ENCODE peak calls at places on chromosomes 6 and 20, in nine cellular contexts. Y is H7, B is neural progenitor cell, C is GM13977, X is foreskin fibroblast, R is NCI-H1436, N is HEK293T, I is germinal center, H is AG04450. V is an unnamed sample.

GRCh38 chr20:23005761-23006160 is 29.4 kb upstream of the SSTR4 start:
- DNase-seq in H (no peak), B (no peak), I (no peak), N (no peak), C (no peak), R (no peak), X (no peak), Y (no peak), V (no peak)

GRCh38 chr20:62977613-62978558 is 25.4 kb downstream of the SLC17A9 start:
- DNase-seq in C (peak), X (no peak), B (no peak), R (peak), N (no peak), I (peak), Y (no peak), H (no peak), V (no peak)

GRCh38 chr6:41171908-41172307 is 9.0 kb upstream of the TREM2 start:
- DNase-seq in H (no peak), I (no peak), B (no peak), X (no peak), Y (peak), R (no peak), N (no peak), C (no peak), V (no peak)

GRCh38 chr6:41021832-41022231 is 17.2 kb downstream of the UNC5CL start:
- DNase-seq in B (peak), R (no peak), I (no peak), X (peak), H (no peak), Y (peak), N (peak), C (no peak), V (peak)

GRCh38 chr6:162385980-162386379 is 341.6 kb downstream of the PRKN start:
- DNase-seq in C (no peak), X (peak), N (no peak), B (no peak), R (no peak), H (no peak), I (no peak), Y (no peak), V (no peak)

GRCh38 chr20:8860011-8860495 is 208.8 kb upstream of the PLCB4 start:
- DNase-seq in X (peak), I (no peak), H (peak), B (no peak), N (no peak), R (no peak), C (no peak), Y (no peak), V (peak)

GRCh38 chr6:24719125-24719931 is at the start of gene C6orf62:
- DNase-seq in Y (peak), B (peak), R (peak), H (no peak), X (no peak), N (peak), I (peak), C (peak), V (no peak)

GRCh38 chr6:106097368-106098231 is 11.5 kb downstream of the PRDM1 start:
- DNase-seq in H (no peak), N (no peak), R (no peak), I (peak), X (peak), B (no peak), C (peak), Y (no peak), V (no peak)

GRCh38 chr20:51434556-51435256 is 107.8 kb downstream of the NFATC2 start:
- DNase-seq in H (peak), C (no peak), N (no peak), I (no peak), R (no peak), B (no peak), X (peak), Y (no peak), V (peak)

GRCh38 chr20:41072099-41072798 is 43.6 kb downstream of the TOP1 start:
- DNase-seq in H (no peak), B (no peak), X (peak), N (no peak), R (no peak), C (no peak), I (no peak), Y (peak), V (peak)

GRCh38 chr6:43923376-43924221 is 153.6 kb downstream of the VEGFA start:
- DNase-seq in N (no peak), I (no peak), R (no peak), Y (no peak), C (no peak), X (peak), B (no peak), H (no peak), V (no peak)

GRCh38 chr6:56752009-56752408 is 109.3 kb upstream of the DST start:
- DNase-seq in X (peak), B (peak), I (no peak), H (no peak), N (no peak), R (no peak), Y (no peak), C (no peak), V (no peak)

GRCh38 chr20:39004508-39004907 is 42.4 kb downstream of the DHX35 start:
- DNase-seq in N (no peak), R (peak), I (no peak), C (no peak), X (no peak), H (no peak), Y (no peak), B (no peak), V (no peak)

GRCh38 chr20:25030007-25030648 is 27.8 kb downstream of the ACSS1 start:
- DNase-seq in I (no peak), B (no peak), C (no peak), H (no peak), X (no peak), R (no peak), Y (no peak), N (no peak), V (no peak)

GRCh38 chr6:129938242-129939020 is 77.3 kb upstream of the TMEM244 start:
- DNase-seq in Y (no peak), B (no peak), H (no peak), N (no peak), X (no peak), C (no peak), I (no peak), R (no peak), V (no peak)

V was measured in amniotic stem cell.